ENCODE peak calls at places on chromosomes 13 and 19, in six cellular contexts. H is body of pancreas; D is mucosa of descending colon; C is lung; P is CD4-positive, alpha-beta memory T cell; B is colonic mucosa. I is an unnamed sample.

GRCh38 chr13:45055902-45056648 is 64.2 kb upstream of the GTF2F2 start:
- DNase-seq in H (no peak), D (no peak), C (no peak), P (no peak), B (peak; percentile 28), I (no peak)

GRCh38 chr19:58218899-58219298 is 9.8 kb upstream of the ZNF544 start:
- DNase-seq in H (no peak), D (no peak), C (no peak), P (no peak), B (no peak), I (no peak)

GRCh38 chr13:33512880-33513554 is 227.5 kb upstream of the STARD13 start:
- DNase-seq in H (no peak), D (no peak), C (no peak), P (no peak), B (no peak), I (no peak)

GRCh38 chr19:8240274-8241229 is 31.4 kb downstream of the CERS4 start:
- DNase-seq in H (peak; percentile 96), D (peak; percentile 80), C (peak; percentile 91), P (peak; percentile 13), B (peak; percentile 74), I (peak; percentile 94)

GRCh38 chr19:35913589-35913988 is 5.5 kb upstream of the TYROBP start:
- DNase-seq in H (no peak), D (no peak), C (no peak), P (no peak), B (no peak), I (no peak)

GRCh38 chr13:24511019-24511823 is 1.4 kb downstream of the PARP4 start:
- DNase-seq in H (peak; percentile 29), D (peak; percentile 50), C (peak; percentile 48), P (peak; percentile 37), B (peak; percentile 66), I (peak; percentile 67)

GRCh38 chr13:75685239-75685697 is 49.1 kb downstream of the LMO7 start:
- DNase-seq in H (no peak), D (no peak), C (no peak), P (no peak), B (no peak), I (no peak)

GRCh38 chr13:88751994-88752393 is 1080.8 kb downstream of the SLITRK5 start:
- DNase-seq in H (no peak), D (no peak), C (no peak), P (no peak), B (no peak), I (no peak)

GRCh38 chr19:43618921-43619261 is 538 bp downstream of the ZNF428 start:
- DNase-seq in H (no peak), D (no peak), C (no peak), P (no peak), B (peak; percentile 65), I (peak; percentile 65)

GRCh38 chr19:35715981-35716734 is 1.6 kb upstream of the KMT2B start:
- DNase-seq in H (peak; percentile 67), D (peak; percentile 56), C (peak; percentile 59), P (no peak), B (peak; percentile 73), I (peak; percentile 80)

GRCh38 chr19:21604941-21605548 is 99.6 kb downstream of the ZNF429 start:
- DNase-seq in H (peak; percentile 39), D (peak; percentile 38), C (no peak), P (no peak), B (peak; percentile 42), I (no peak)

GRCh38 chr19:5968431-5969373 is 9.2 kb downstream of the RANBP3 start:
- DNase-seq in H (peak; percentile 90), D (no peak), C (no peak), P (no peak), B (no peak), I (no peak)

GRCh38 chr19:53432088-53432661 is 391 bp downstream of the ZNF761 start:
- DNase-seq in H (peak; percentile 13), D (peak; percentile 55), C (peak; percentile 33), P (no peak), B (no peak), I (peak; percentile 23)

GRCh38 chr19:19817357-19817756 is 4.2 kb downstream of the ZNF506 start:
- DNase-seq in H (no peak), D (no peak), C (no peak), P (peak; percentile 72), B (no peak), I (no peak)

GRCh38 chr13:98059276-98059675 is 83.6 kb upstream of the FARP1 start:
- DNase-seq in H (no peak), D (no peak), C (no peak), P (no peak), B (no peak), I (no peak)

GRCh38 chr13:94978516-94978915 is 266.2 kb upstream of the SOX21 start:
- DNase-seq in H (no peak), D (no peak), C (no peak), P (no peak), B (no peak), I (no peak)

GRCh38 chr13:107838592-107839161 is 376.7 kb downstream of the LIG4 start:
- DNase-seq in H (no peak), D (no peak), C (no peak), P (no peak), B (no peak), I (no peak)

GRCh38 chr19:18603958-18604819 is 2.4 kb downstream of the CRLF1 start:
- DNase-seq in H (no peak), D (no peak), C (no peak), P (no peak), B (no peak), I (no peak)

GRCh38 chr13:31198524-31198923 is 1.3 kb upstream of the B3GLCT start:
- DNase-seq in H (no peak), D (no peak), C (no peak), P (no peak), B (no peak), I (no peak)

GRCh38 chr19:31249217-31249616 is 100.0 kb downstream of the TSHZ3 start:
- DNase-seq in H (no peak), D (no peak), C (no peak), P (no peak), B (no peak), I (no peak)

GRCh38 chr19:4647676-4648644 is 8.6 kb downstream of the TNFAIP8L1 start:
- DNase-seq in H (peak; percentile 20), D (no peak), C (no peak), P (no peak), B (no peak), I (no peak)

GRCh38 chr13:24670927-24671326 is 9.3 kb upstream of the ATP12A start:
- DNase-seq in H (no peak), D (peak; percentile 55), C (no peak), P (no peak), B (peak; percentile 62), I (peak; percentile 64)

GRCh38 chr13:77022341-77022740 is 4.6 kb downstream of the FBXL3 start:
- DNase-seq in H (no peak), D (no peak), C (no peak), P (no peak), B (no peak), I (peak; percentile 19)

GRCh38 chr13:111604087-111604486 is 283.6 kb downstream of the TEX29 start:
- DNase-seq in H (no peak), D (no peak), C (no peak), P (no peak), B (no peak), I (no peak)

GRCh38 chr13:27455331-27455855 is 5.0 kb upstream of the MTIF3 start:
- DNase-seq in H (no peak), D (no peak), C (no peak), P (peak; percentile 37), B (no peak), I (no peak)

GRCh38 chr19:4058696-4059492 is 7.8 kb downstream of the ZBTB7A start:
- DNase-seq in H (no peak), D (peak; percentile 68), C (no peak), P (no peak), B (peak; percentile 51), I (no peak)

GRCh38 chr13:48567521-48568331 is 34.8 kb upstream of the RCBTB2 start:
- DNase-seq in H (peak; percentile 39), D (no peak), C (no peak), P (no peak), B (no peak), I (peak; percentile 18)

GRCh38 chr13:48573213-48573612 is 40.3 kb upstream of the RCBTB2 start:
- DNase-seq in H (no peak), D (no peak), C (no peak), P (no peak), B (no peak), I (no peak)

GRCh38 chr13:48570225-48570828 is 37.4 kb upstream of the RCBTB2 start:
- DNase-seq in H (peak; percentile 48), D (no peak), C (no peak), P (no peak), B (no peak), I (no peak)

GRCh38 chr13:48574036-48574796 is 41.3 kb upstream of the RCBTB2 start:
- DNase-seq in H (no peak), D (no peak), C (no peak), P (no peak), B (no peak), I (no peak)

GRCh38 chr13:48571121-48571901 is 38.4 kb upstream of the RCBTB2 start:
- DNase-seq in H (peak; percentile 39), D (no peak), C (no peak), P (no peak), B (no peak), I (peak; percentile 38)
- H3K4me1 ChIP-seq in H (peaks cover 3% of the 10 kb centered on the region), D (no peaks in the 10 kb centered on the region), C (peaks cover 8% of the 10 kb centered on the region), P (peaks cover 43% of the 10 kb centered on the region), B (no peaks in the 10 kb centered on the region), I (peaks cover 33% of the 10 kb centered on the region)

DNA sequence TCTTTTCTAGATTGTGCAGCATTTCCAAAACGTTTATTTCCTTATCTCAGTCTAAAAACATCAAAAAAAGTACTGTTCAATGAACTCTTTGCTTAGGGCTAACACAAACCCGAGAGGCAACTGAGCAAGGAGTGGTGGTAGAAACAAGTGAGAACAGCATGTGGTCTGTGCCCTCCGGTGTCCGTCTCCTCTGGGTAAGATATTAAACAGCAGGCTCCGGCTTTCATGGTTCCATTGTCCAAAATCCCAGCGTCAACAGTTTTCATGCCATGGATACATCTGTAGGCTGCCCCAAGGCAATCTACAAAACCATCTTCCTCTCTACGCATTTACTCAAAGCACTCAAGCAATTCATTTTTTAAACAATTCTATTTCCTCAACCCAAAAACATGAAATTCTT is 22.8 kb downstream of the DCLK1 start:
- DNase-seq in H (no peak), D (no peak), C (no peak), P (no peak), B (no peak), I (no peak)
- H3K4me1 ChIP-seq in H (no peaks in the 10 kb centered on the region), D (no peaks in the 10 kb centered on the region), C (no peaks in the 10 kb centered on the region), P (no peaks in the 10 kb centered on the region), B (no peaks in the 10 kb centered on the region), I (no peaks in the 10 kb centered on the region)

GRCh38 chr13:59700281-59700680 is 463.4 kb downstream of the DIAPH3 start:
- DNase-seq in H (no peak), D (no peak), C (no peak), P (no peak), B (no peak), I (no peak)

GRCh38 chr13:59701261-59701660 is 462.5 kb downstream of the DIAPH3 start:
- DNase-seq in H (no peak), D (no peak), C (no peak), P (no peak), B (no peak), I (no peak)

GRCh38 chr13:59706101-59706976 is 457.4 kb downstream of the DIAPH3 start:
- DNase-seq in H (no peak), D (no peak), C (no peak), P (no peak), B (no peak), I (no peak)

GRCh38 chr13:59702269-59702668 is 461.5 kb downstream of the DIAPH3 start:
- DNase-seq in H (no peak), D (no peak), C (no peak), P (no peak), B (no peak), I (no peak)
- H3K4me1 ChIP-seq in H (no peaks in the 10 kb centered on the region), D (no peaks in the 10 kb centered on the region), C (no peaks in the 10 kb centered on the region), P (no peaks in the 10 kb centered on the region), B (no peaks in the 10 kb centered on the region), I (peaks cover 8% of the 10 kb centered on the region)

GRCh38 chr13:50250403-50250802 is 235.2 kb downstream of the KCNRG start:
- DNase-seq in H (peak; percentile 8), D (no peak), C (no peak), P (no peak), B (no peak), I (no peak)
- H3K4me1 ChIP-seq in H (no peaks in the 10 kb centered on the region), D (no peaks in the 10 kb centered on the region), C (no peaks in the 10 kb centered on the region), P (peaks cover 37% of the 10 kb centered on the region), B (no peaks in the 10 kb centered on the region), I (peaks cover 3% of the 10 kb centered on the region)

I was measured in hepatocyte.